ENCODE peak calls at places on chromosome 14, in ten cellular contexts. G is ovary, U is spleen, E is H1, W is thyroid gland, N is HCT116, X is gastrocnemius medialis, P is breast epithelium, R is heart left ventricle, J is IMR-90. F is an unnamed sample.

GRCh38 chr14:68441532-68441931 is 351.3 kb downstream of the ZFP36L1 start:
- DNase-seq in R (no peak), U (no peak), N (no peak), W (no peak), P (no peak), J (no peak), G (no peak), X (no peak), E (no peak), F (no peak)

GRCh38 chr14:64762044-64763034 is 58.1 kb downstream of the PLEKHG3 start:
- DNase-seq in N (peak), W (peak), X (peak), J (peak), E (no peak), U (peak), R (peak), P (peak), G (peak), F (peak)

GRCh38 chr14:36655054-36655381 is 6.6 kb upstream of the PAX9 start:
- DNase-seq in R (no peak), E (no peak), G (no peak), X (no peak), J (no peak), W (no peak), P (no peak), N (no peak), U (no peak), F (no peak)

GRCh38 chr14:95265106-95266094 is 54.3 kb downstream of the CLMN start:
- DNase-seq in X (peak), R (no peak), W (peak), N (peak), J (peak), U (no peak), P (peak), E (no peak), G (no peak), F (peak)

GRCh38 chr14:64940336-64940910 is 2.1 kb downstream of the GPX2 start:
- DNase-seq in U (no peak), G (no peak), P (no peak), J (no peak), E (no peak), R (no peak), N (no peak), X (no peak), W (no peak), F (no peak)

GRCh38 chr14:106436310-106436905 is 910.0 kb downstream of the TMEM121 start:
- DNase-seq in J (no peak), U (peak), W (peak), N (no peak), R (peak), E (no peak), G (no peak), X (no peak), P (no peak), F (peak)

GRCh38 chr14:87283547-87283946 is 709.4 kb downstream of the GALC start:
- DNase-seq in W (no peak), G (no peak), R (no peak), P (no peak), N (no peak), X (no peak), E (no peak), J (no peak), U (no peak), F (no peak)

GRCh38 chr14:91140672-91141071 is 26.8 kb downstream of the DGLUCY start:
- DNase-seq in R (no peak), P (no peak), J (no peak), N (peak), X (no peak), W (no peak), U (no peak), G (no peak), E (no peak), F (no peak)

GRCh38 chr14:105999361-106000028 is 473.1 kb downstream of the TMEM121 start:
- DNase-seq in W (no peak), R (peak), G (no peak), X (no peak), E (no peak), P (no peak), U (peak), J (no peak), N (peak), F (peak)

GRCh38 chr14:75628816-75629215 is 31.9 kb downstream of the ERG28 start:
- DNase-seq in N (no peak), E (no peak), W (peak), P (no peak), G (no peak), J (no peak), U (no peak), R (no peak), X (no peak), F (no peak)

GRCh38 chr14:75631453-75631831 is 29.2 kb downstream of the ERG28 start:
- DNase-seq in U (no peak), N (no peak), X (no peak), J (no peak), W (no peak), G (no peak), E (no peak), P (no peak), R (no peak), F (no peak)

GRCh38 chr14:75630695-75631452 is 29.8 kb downstream of the ERG28 start:
- DNase-seq in U (no peak), J (no peak), X (no peak), G (no peak), P (no peak), E (peak), R (no peak), N (no peak), W (peak), F (no peak)

GRCh38 chr14:75626857-75627256 is 33.8 kb downstream of the ERG28 start:
- DNase-seq in E (no peak), J (no peak), R (no peak), N (no peak), W (no peak), U (no peak), G (no peak), X (no peak), P (no peak), F (no peak)

GRCh38 chr14:75627406-75627805 is 33.3 kb downstream of the ERG28 start:
- DNase-seq in N (no peak), W (no peak), G (no peak), X (no peak), R (no peak), J (no peak), E (no peak), U (no peak), P (no peak), F (no peak)
- TF ChIP-seq POLR2A in N (no peak), W (no peak), G (no peak), X (no peak), R (no peak), J (no peak), E (no peak), U (no peak), P (no peak), F (no peak)

DNA sequence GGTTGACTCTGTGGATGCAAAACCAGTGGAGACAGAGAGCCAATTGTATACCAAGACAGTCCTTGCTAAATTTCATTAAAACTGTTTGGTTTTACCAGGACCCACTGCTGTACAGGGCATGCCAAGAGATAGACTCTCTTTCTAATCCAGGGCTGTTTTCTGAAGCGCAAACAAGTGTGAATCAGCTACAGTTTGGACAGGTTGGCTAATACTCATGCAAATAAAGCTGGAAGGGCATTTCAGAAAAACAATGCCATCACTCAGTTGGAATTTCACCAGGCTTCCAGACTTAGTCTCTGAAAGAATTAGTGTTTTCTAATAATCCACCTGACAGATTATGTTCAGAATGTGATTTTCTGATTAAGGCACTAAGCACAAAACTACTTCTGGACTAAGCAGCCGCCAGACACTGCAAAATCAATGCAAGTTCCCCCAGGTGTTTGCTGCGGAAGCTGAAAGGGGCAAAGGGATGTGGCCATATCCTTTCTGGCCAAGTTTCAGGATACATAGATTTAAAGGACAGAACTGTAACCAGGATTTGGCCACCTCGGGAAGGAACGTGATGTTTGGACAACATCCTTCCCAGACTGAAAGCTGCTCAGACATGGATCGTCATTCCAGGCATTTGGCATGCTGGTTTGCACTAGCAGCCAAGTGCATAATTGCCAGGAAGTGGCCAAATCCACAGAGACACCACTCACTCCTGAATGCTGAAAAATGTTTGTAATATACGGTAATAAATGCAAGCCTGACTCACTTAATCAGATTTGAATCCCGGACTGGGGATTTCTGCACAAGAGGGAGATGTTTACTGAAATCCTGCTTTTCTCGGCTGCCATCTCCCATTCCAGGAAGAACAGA is 32.0 kb upstream of the CDKN3 start:
- DNase-seq in E (no peak), U (no peak), P (peak), R (peak), J (peak), W (peak), X (no peak), N (no peak), G (no peak), F (no peak)
- H3K27ac ChIP-seq in E (no peak), U (no peak), P (peak), R (peak), J (no peak), W (peak), X (peak), N (no peak), G (no peak), F (peak)

GRCh38 chr14:92513966-92514843 is 624 bp downstream of the RIN3 start:
- DNase-seq in X (no peak), R (peak), N (no peak), P (no peak), W (no peak), U (peak), E (no peak), J (peak), G (peak), F (no peak)

GRCh38 chr14:92512807-92513203 is 776 bp upstream of the RIN3 start:
- DNase-seq in E (no peak), U (no peak), P (no peak), W (no peak), N (no peak), R (no peak), X (no peak), J (no peak), G (no peak), F (no peak)

GRCh38 chr14:92511472-92512247 is 1.9 kb upstream of the RIN3 start:
- DNase-seq in U (no peak), N (peak), R (no peak), G (no peak), P (no peak), X (no peak), W (no peak), E (no peak), J (peak), F (no peak)

GRCh38 chr14:92514844-92515509 is 1.4 kb downstream of the RIN3 start:
- DNase-seq in E (no peak), J (no peak), R (no peak), P (no peak), X (no peak), G (peak), N (no peak), U (peak), W (no peak), F (no peak)

DNA sequence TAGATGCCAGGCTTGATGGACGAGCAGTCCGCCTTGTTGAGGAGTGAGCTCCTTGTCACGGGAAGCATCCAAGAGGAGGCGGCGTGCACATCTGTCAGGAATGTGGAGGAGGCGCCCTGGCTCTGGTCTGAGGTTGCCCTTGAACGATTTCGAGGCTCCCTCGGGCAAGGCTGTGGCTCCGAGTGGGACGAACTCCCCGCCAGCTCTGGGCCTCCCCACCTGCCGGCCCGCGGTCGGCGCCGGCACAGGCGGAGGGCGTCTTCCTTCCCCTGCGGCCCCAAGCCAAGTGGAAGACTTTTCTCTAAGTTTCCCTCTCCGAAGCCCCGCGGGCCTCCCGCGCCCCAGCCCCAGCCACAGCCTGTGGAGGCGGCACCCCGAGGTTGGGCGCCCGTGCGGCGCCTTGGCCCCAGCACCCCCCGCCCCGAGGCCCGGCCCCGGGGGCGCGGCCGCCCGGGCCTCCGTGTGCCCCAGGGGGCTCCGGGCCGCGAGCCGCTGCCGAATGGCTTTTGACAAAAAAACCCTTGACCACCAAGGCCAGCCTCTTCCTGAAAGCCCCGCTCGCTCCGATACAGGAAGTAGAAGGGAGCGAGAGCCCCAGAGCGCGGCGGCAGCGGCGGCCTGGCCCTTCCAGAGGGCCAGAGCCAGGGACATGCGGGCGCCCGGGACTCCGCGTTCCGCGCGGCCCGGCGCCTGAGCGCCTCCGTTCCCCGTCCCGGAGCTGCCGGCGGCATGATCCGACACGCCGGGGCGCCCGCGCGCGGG is at the start of gene RIN3:
- DNase-seq in J (peak), R (peak), U (peak), E (no peak), W (peak), X (no peak), P (no peak), G (no peak), N (no peak), F (no peak)
- H3K4me3 ChIP-seq in J (peak), R (peak), U (peak), E (peak), W (peak), X (peak), P (peak), G (peak), N (peak), F (peak)

GRCh38 chr14:49999216-49999761 is 106.4 kb downstream of the ARF6 start:
- DNase-seq in U (peak), X (peak), G (no peak), P (peak), R (peak), W (peak), N (peak), J (peak), E (no peak), F (peak)
- TF ChIP-seq POLR2A in U (no peak), X (peak), G (no peak), P (no peak), R (peak), W (no peak), N (no peak), J (peak), E (no peak), F (no peak)

GRCh38 chr14:23023500-23024152 is 11.1 kb downstream of the PSMB5 start:
- DNase-seq in R (no peak), J (no peak), E (no peak), P (no peak), W (no peak), U (no peak), X (no peak), N (no peak), G (no peak), F (no peak)

GRCh38 chr14:23022849-23023499 is 11.7 kb downstream of the PSMB5 start:
- DNase-seq in J (no peak), R (no peak), P (no peak), U (no peak), N (no peak), G (no peak), W (no peak), X (no peak), E (no peak), F (no peak)

GRCh38 chr14:23021969-23022368 is 12.0 kb upstream of the C14orf93 start:
- DNase-seq in U (no peak), X (no peak), N (no peak), G (no peak), P (no peak), W (no peak), J (no peak), E (no peak), R (no peak), F (no peak)

GRCh38 chr14:23025181-23025788 is 9.4 kb downstream of the PSMB5 start:
- DNase-seq in E (no peak), G (no peak), J (no peak), U (no peak), R (no peak), X (no peak), N (no peak), W (no peak), P (no peak), F (no peak)

DNA sequence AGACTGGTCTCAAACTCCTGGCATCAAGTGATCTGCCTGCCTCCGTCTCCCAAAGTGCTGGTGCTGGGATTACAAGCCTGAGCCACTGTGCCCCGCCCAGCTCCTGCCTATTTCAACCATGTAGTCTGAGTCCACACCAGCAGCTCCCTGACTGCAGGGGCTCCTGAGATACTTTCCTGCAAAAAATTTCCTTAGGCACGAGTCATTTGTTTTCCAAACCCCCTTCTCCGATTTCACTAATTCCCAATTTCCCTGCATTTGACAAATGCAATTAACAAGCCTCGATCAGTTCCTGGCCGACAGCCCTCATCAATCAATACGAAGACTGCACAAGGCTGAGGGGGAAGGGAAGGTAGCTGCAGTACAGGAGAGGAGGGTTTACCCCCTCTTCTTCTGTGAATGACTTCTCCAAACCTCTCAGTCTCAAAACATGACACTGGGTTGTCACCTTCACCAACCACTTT is 10.1 kb downstream of the PSMB5 start:
- DNase-seq in U (no peak), E (no peak), X (no peak), G (no peak), N (no peak), R (no peak), W (no peak), J (no peak), P (no peak), F (no peak)
- H3K27ac ChIP-seq in U (no peak), E (no peak), X (no peak), G (no peak), N (no peak), R (no peak), W (no peak), J (no peak), P (no peak), F (no peak)

GRCh38 chr14:28141662-28142061 is 624.9 kb upstream of the FOXG1 start:
- DNase-seq in J (no peak), E (no peak), R (no peak), N (no peak), G (no peak), X (no peak), W (no peak), U (no peak), P (no peak), F (no peak)
- H3K4me3 ChIP-seq in J (no peak), E (no peak), R (no peak), N (no peak), G (no peak), X (no peak), W (no peak), U (no peak), P (no peak), F (no peak)

GRCh38 chr14:104677506-104678332 is 11.7 kb upstream of the INF2 start:
- DNase-seq in R (peak), P (peak), N (no peak), W (peak), X (peak), G (peak), E (no peak), U (peak), J (peak), F (peak)
- TF ChIP-seq POLR2A in R (no peak), P (peak), N (peak), W (no peak), X (peak), G (peak), E (no peak), U (no peak), J (peak), F (peak)

DNA sequence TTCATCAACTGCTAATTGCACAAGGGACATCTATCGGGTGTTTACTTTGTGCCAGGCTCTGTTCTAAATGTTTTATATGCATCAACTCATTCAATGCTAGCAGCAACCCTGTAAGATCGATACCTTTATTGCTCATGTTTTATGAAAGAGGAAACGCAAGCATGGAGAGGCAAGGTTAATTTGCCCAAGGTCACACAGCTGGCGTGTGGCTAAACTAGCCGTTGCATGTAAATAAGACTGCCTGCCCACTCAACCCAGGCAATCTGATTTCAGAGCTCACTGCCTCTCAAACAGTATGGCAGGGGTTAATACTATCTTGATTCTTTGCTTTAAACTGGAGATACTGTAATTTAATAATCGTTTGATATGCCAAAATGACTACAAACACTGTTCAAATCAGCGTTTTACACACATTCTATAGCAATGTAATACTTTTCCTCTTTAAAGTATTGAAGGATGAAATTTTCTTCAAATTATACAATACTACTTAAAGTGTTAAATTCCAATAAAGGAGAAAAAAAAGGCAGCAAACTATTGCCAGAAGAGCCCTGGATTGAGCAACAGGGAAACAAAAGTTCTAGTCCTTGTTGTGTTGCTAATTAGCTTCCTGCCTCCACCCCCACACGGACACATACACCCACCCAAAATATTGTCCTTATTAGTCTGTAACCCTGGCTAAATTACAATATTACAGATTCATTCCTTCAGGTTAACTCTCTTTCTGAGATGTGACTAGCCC is 39.1 kb upstream of the DHRS7 start:
- DNase-seq in E (no peak), P (no peak), X (no peak), R (no peak), W (no peak), J (no peak), U (no peak), N (no peak), G (no peak), F (no peak)
- H3K27ac ChIP-seq in E (no peak), P (no peak), X (peak), R (no peak), W (no peak), J (no peak), U (peak), N (no peak), G (no peak), F (no peak)

GRCh38 chr14:102819176-102819628 is 42.0 kb downstream of the TRAF3 start:
- DNase-seq in X (no peak), J (no peak), P (peak), E (no peak), N (no peak), R (no peak), W (no peak), G (no peak), U (peak), F (peak)
- H3K4me3 ChIP-seq in X (no peak), J (no peak), P (no peak), E (no peak), N (no peak), R (no peak), W (no peak), G (no peak), U (no peak), F (no peak)

GRCh38 chr14:21199611-21200570 is 44.0 kb upstream of the OR5AU1 start:
- DNase-seq in X (no peak), W (no peak), J (peak), N (no peak), E (no peak), G (no peak), U (no peak), R (no peak), P (no peak), F (no peak)
- TF ChIP-seq POLR2A in X (no peak), W (no peak), J (no peak), N (no peak), E (no peak), G (no peak), U (no peak), R (no peak), P (no peak), F (no peak)